ENCODE peak calls at places on chromosomes 1 and 21, in six cellular contexts. One of them, this sample, is unnamed.

GRCh38 chr1:36752891-36753361 is 270.2 kb upstream of the CSF3R start:
- DNase-seq in fibroblast of villous mesenchyme: no peak
- DNase-seq in HFF-Myc: no peak
- DNase-seq in thoracic aorta: no peak
- DNase-seq in neural progenitor cell: no peak
- DNase-seq in adrenal gland: no peak
- DNase-seq in this sample: no peak

GRCh38 chr1:72547412-72547811 is 265.1 kb upstream of the NEGR1 start:
- DNase-seq in adrenal gland: no peak
- DNase-seq in neural progenitor cell: no peak
- DNase-seq in fibroblast of villous mesenchyme: peak
- DNase-seq in HFF-Myc: no peak
- DNase-seq in thoracic aorta: no peak
- DNase-seq in this sample: peak

GRCh38 chr1:110756506-110756905 is 81.8 kb upstream of the KCNA3 start:
- DNase-seq in neural progenitor cell: no peak
- DNase-seq in fibroblast of villous mesenchyme: no peak
- DNase-seq in HFF-Myc: no peak
- DNase-seq in adrenal gland: no peak
- DNase-seq in thoracic aorta: no peak
- DNase-seq in this sample: no peak

GRCh38 chr1:109644670-109645069 is 11.2 kb upstream of the GSTM4 start:
- DNase-seq in thoracic aorta: no peak
- DNase-seq in fibroblast of villous mesenchyme: peak
- DNase-seq in neural progenitor cell: no peak
- DNase-seq in HFF-Myc: no peak
- DNase-seq in adrenal gland: no peak
- DNase-seq in this sample: no peak

GRCh38 chr1:204634260-204634910 is 51.2 kb downstream of the LRRN2 start:
- DNase-seq in fibroblast of villous mesenchyme: no peak
- DNase-seq in neural progenitor cell: no peak
- DNase-seq in adrenal gland: no peak
- DNase-seq in thoracic aorta: no peak
- DNase-seq in HFF-Myc: no peak
- DNase-seq in this sample: no peak

GRCh38 chr1:59173721-59174120 is 123.2 kb upstream of the FGGY start:
- DNase-seq in thoracic aorta: no peak
- DNase-seq in fibroblast of villous mesenchyme: peak
- DNase-seq in neural progenitor cell: no peak
- DNase-seq in adrenal gland: no peak
- DNase-seq in HFF-Myc: no peak
- DNase-seq in this sample: peak

GRCh38 chr1:218521414-218522169 is 176.5 kb downstream of the TGFB2 start:
- DNase-seq in fibroblast of villous mesenchyme: peak
- DNase-seq in neural progenitor cell: peak
- DNase-seq in adrenal gland: peak
- DNase-seq in thoracic aorta: peak
- DNase-seq in HFF-Myc: peak
- DNase-seq in this sample: peak

GRCh38 chr21:46057710-46058241 is 40.1 kb upstream of the COL6A2 start:
- DNase-seq in thoracic aorta: no peak
- DNase-seq in neural progenitor cell: no peak
- DNase-seq in fibroblast of villous mesenchyme: no peak
- DNase-seq in adrenal gland: no peak
- DNase-seq in HFF-Myc: no peak
- DNase-seq in this sample: no peak

GRCh38 chr1:177783052-177783451 is 186.8 kb downstream of the SEC16B start:
- DNase-seq in thoracic aorta: no peak
- DNase-seq in neural progenitor cell: no peak
- DNase-seq in adrenal gland: no peak
- DNase-seq in fibroblast of villous mesenchyme: no peak
- DNase-seq in HFF-Myc: no peak
- DNase-seq in this sample: no peak

GRCh38 chr1:65581120-65581519 is 160.7 kb downstream of the LEPR start:
- DNase-seq in neural progenitor cell: no peak
- DNase-seq in thoracic aorta: no peak
- DNase-seq in HFF-Myc: no peak
- DNase-seq in fibroblast of villous mesenchyme: peak
- DNase-seq in adrenal gland: no peak
- DNase-seq in this sample: peak

GRCh38 chr1:160425847-160426246 is 25.5 kb downstream of the VANGL2 start:
- DNase-seq in fibroblast of villous mesenchyme: no peak
- DNase-seq in thoracic aorta: no peak
- DNase-seq in adrenal gland: no peak
- DNase-seq in neural progenitor cell: no peak
- DNase-seq in HFF-Myc: no peak
- DNase-seq in this sample: no peak

GRCh38 chr21:38669186-38669585 is 136.5 kb upstream of the ETS2 start:
- DNase-seq in adrenal gland: no peak
- DNase-seq in fibroblast of villous mesenchyme: peak
- DNase-seq in HFF-Myc: no peak
- DNase-seq in neural progenitor cell: peak
- DNase-seq in thoracic aorta: no peak
- DNase-seq in this sample: peak

GRCh38 chr1:39639333-39640130 is at the start of gene HEYL:
- DNase-seq in fibroblast of villous mesenchyme: peak
- DNase-seq in HFF-Myc: no peak
- DNase-seq in neural progenitor cell: peak
- DNase-seq in adrenal gland: peak
- DNase-seq in thoracic aorta: peak
- DNase-seq in this sample: peak

GRCh38 chr1:34013958-34014737 is 150.3 kb downstream of the HMGB4 start:
- DNase-seq in HFF-Myc: no peak
- DNase-seq in fibroblast of villous mesenchyme: peak
- DNase-seq in neural progenitor cell: peak
- DNase-seq in adrenal gland: peak
- DNase-seq in thoracic aorta: peak
- DNase-seq in this sample: peak

GRCh38 chr1:55724551-55725325 is 509.6 kb upstream of the USP24 start:
- DNase-seq in neural progenitor cell: peak
- DNase-seq in fibroblast of villous mesenchyme: peak
- DNase-seq in thoracic aorta: no peak
- DNase-seq in HFF-Myc: no peak
- DNase-seq in adrenal gland: no peak
- DNase-seq in this sample: peak

GRCh38 chr1:121458291-121459048 is 273.7 kb downstream of the SRGAP2C start:
- DNase-seq in thoracic aorta: no peak
- DNase-seq in neural progenitor cell: no peak
- DNase-seq in HFF-Myc: no peak
- DNase-seq in adrenal gland: no peak
- DNase-seq in fibroblast of villous mesenchyme: peak
- DNase-seq in this sample: peak

GRCh38 chr1:54107131-54107530 is 45.7 kb downstream of the CDCP2 start:
- DNase-seq in thoracic aorta: no peak
- DNase-seq in neural progenitor cell: peak
- DNase-seq in HFF-Myc: no peak
- DNase-seq in adrenal gland: peak
- DNase-seq in fibroblast of villous mesenchyme: no peak
- DNase-seq in this sample: peak
- TF ChIP-seq CTCF in thoracic aorta: no peak
- TF ChIP-seq CTCF in neural progenitor cell: no peak
- TF ChIP-seq CTCF in HFF-Myc: peak
- TF ChIP-seq CTCF in adrenal gland: peak
- TF ChIP-seq CTCF in fibroblast of villous mesenchyme: peak
- TF ChIP-seq CTCF in this sample: peak

DNA sequence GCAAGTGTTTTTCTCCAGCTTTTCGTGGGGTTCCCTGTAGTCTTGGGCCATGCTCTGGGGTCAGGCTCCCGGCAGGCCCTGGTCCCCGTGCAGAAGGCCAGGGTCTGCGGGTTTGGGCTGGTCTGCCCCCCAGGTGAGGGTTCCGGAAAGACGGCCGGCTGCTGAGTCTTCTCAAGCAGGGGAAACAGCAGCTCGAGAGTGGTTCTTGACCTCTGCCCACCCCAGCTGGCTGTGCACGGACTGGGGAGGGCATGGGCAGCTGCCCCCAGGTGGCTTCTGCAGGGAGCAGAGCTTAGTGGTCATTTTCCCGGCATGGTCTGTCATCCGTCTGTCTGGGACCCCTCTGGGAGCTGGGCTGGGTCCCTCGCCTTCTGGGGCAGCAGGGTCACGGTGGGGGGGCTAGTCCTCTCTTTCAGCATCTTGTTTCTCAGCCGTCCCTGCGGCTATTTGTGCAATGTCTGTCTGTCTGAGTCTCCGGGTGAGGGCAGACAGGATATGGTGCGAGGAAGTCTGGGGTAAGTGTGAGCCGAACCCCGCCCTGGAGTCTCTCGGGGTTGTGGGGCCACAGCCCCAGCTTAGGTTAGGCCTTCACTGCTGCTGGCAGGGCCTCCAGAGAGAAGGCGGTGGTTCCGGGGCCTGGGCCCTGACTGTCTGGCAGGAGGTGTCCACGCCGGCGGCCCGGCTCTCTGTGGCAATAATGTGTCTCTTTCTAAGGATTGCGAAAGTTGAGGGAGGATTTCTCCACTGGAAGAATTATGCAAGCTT is 6.1 kb downstream of the SKI start:
- DNase-seq in HFF-Myc: no peak
- DNase-seq in thoracic aorta: peak
- DNase-seq in adrenal gland: peak
- DNase-seq in fibroblast of villous mesenchyme: peak
- DNase-seq in neural progenitor cell: no peak
- DNase-seq in this sample: peak
- H3K4me3 ChIP-seq in HFF-Myc: peak
- H3K4me3 ChIP-seq in thoracic aorta: peak
- H3K4me3 ChIP-seq in adrenal gland: no peak
- H3K4me3 ChIP-seq in fibroblast of villous mesenchyme: peak
- H3K4me3 ChIP-seq in neural progenitor cell: no peak
- H3K4me3 ChIP-seq in this sample: peak

GRCh38 chr1:96075704-96076455 is 645.7 kb upstream of the PTBP2 start:
- DNase-seq in HFF-Myc: no peak
- DNase-seq in adrenal gland: no peak
- DNase-seq in fibroblast of villous mesenchyme: no peak
- DNase-seq in thoracic aorta: no peak
- DNase-seq in neural progenitor cell: no peak
- DNase-seq in this sample: peak

GRCh38 chr1:96076589-96076988 is 645.0 kb upstream of the PTBP2 start:
- DNase-seq in neural progenitor cell: no peak
- DNase-seq in adrenal gland: no peak
- DNase-seq in fibroblast of villous mesenchyme: no peak
- DNase-seq in thoracic aorta: no peak
- DNase-seq in HFF-Myc: no peak
- DNase-seq in this sample: peak

DNA sequence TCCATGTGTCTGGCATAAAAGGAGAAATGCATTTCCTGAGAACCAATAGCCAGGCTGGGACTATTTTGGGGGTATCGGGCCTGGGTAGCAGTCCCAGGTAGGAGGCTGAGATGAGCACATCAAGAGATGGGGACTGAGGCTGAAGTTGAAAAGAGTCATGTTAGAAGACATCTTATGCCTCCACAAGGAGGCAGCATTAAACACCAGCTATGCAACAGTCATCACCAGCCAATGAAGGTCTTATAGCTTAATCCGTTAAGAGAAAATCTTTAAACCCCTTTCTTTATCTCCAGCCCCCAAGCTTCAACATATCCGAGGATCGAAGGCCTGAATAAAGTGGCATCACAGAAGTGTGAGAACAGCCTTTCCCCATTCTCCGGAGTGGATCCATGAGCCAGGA is 640.7 kb upstream of the PTBP2 start:
- DNase-seq in neural progenitor cell: peak
- DNase-seq in HFF-Myc: no peak
- DNase-seq in adrenal gland: no peak
- DNase-seq in thoracic aorta: no peak
- DNase-seq in fibroblast of villous mesenchyme: no peak
- DNase-seq in this sample: peak
- TF ChIP-seq CTCF in neural progenitor cell: peak
- TF ChIP-seq CTCF in HFF-Myc: peak
- TF ChIP-seq CTCF in adrenal gland: no peak
- TF ChIP-seq CTCF in thoracic aorta: no peak
- TF ChIP-seq CTCF in fibroblast of villous mesenchyme: no peak
- TF ChIP-seq CTCF in this sample: peak

DNA sequence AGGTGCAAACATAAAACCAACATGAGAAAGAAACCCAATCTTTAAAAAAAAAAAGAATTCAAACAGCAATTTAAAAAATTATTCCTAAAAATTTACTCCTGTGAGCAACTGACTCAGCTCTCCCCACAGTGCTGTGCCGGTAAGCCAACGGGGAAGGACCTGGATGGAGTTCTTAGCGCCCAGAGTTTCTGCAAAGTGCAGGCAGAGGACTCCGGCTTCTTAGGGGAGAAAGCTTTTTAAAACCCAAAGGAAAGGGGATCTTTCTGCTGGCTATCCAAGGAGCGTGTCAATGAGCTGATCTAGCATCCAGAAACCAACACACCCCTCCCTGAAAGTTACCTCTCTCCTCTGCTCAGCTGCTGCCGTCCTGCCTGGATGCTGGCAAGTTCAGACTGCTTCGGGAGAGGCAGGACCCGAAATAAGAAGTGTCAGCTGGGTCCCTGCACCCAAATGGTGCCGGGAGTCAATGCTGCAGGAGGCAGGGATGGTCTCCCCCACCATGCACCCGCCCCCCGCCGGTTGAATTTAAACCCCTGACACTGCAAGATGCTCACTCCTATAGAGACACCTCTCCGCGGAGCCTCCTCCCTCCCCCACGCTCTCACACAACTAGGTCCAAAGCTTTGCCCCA is 32.2 kb upstream of the H6PD start:
- DNase-seq in neural progenitor cell: no peak
- DNase-seq in HFF-Myc: no peak
- DNase-seq in fibroblast of villous mesenchyme: peak
- DNase-seq in thoracic aorta: no peak
- DNase-seq in adrenal gland: no peak
- DNase-seq in this sample: peak
- H3K4me3 ChIP-seq in neural progenitor cell: peak
- H3K4me3 ChIP-seq in HFF-Myc: peak
- H3K4me3 ChIP-seq in fibroblast of villous mesenchyme: peak
- H3K4me3 ChIP-seq in thoracic aorta: peak
- H3K4me3 ChIP-seq in adrenal gland: no peak
- H3K4me3 ChIP-seq in this sample: peak

This sample was measured in fibroblast of mammary gland.